ENCODE peak calls at places on chromosomes 2 and 18, in four cellular contexts. P is kidney epithelial cell, Q is BE2C, H is GM06990. W is an unnamed sample.

GRCh38 chr18:34913837-34914755 is 127.1 kb upstream of the MAPRE2 start:
- DNase-seq in P (no peak), Q (no peak), H (no peak), W (no peak)

GRCh38 chr2:95115418-95115817 is 6.2 kb downstream of the MRPS5 start:
- DNase-seq in P (no peak), Q (peak), H (peak), W (peak)

GRCh38 chr2:30359644-30360167 is 87.3 kb upstream of the LCLAT1 start:
- DNase-seq in P (no peak), Q (peak), H (no peak), W (no peak)

GRCh38 chr2:217912030-217913024 is 90.5 kb downstream of the TNS1 start:
- DNase-seq in P (no peak), Q (no peak), H (no peak), W (no peak)

GRCh38 chr18:7904529-7904928 is 337.4 kb downstream of the PTPRM start:
- DNase-seq in P (no peak), Q (no peak), H (no peak), W (no peak)

GRCh38 chr2:132725134-132725533 is 55.1 kb upstream of the LYPD1 start:
- DNase-seq in P (no peak), Q (no peak), H (no peak), W (no peak)

GRCh38 chr2:27127883-27128670 is 4.5 kb downstream of the ABHD1 start:
- DNase-seq in P (no peak), Q (no peak), H (no peak), W (no peak)

GRCh38 chr2:76385943-76386342 is 675.2 kb upstream of the GCFC2 start:
- DNase-seq in P (no peak), Q (no peak), H (no peak), W (no peak)

GRCh38 chr2:217887841-217888665 is 114.7 kb downstream of the TNS1 start:
- DNase-seq in P (no peak), Q (peak), H (no peak), W (no peak)

GRCh38 chr2:163466583-163466982 is 269.2 kb downstream of the FIGN start:
- DNase-seq in P (no peak), Q (no peak), H (no peak), W (no peak)

GRCh38 chr2:118846667-118847446 is 591 bp downstream of the EN1 start:
- DNase-seq in P (no peak), Q (no peak), H (no peak), W (no peak)

GRCh38 chr2:174985624-174986023 is 19.6 kb downstream of the CHN1 start:
- DNase-seq in P (no peak), Q (no peak), H (no peak), W (no peak)

GRCh38 chr2:85110991-85111560 is 22.1 kb upstream of the TCF7L1 start:
- DNase-seq in P (no peak), Q (no peak), H (no peak), W (no peak)

GRCh38 chr18:7919565-7919964 is 352.4 kb downstream of the PTPRM start:
- DNase-seq in P (no peak), Q (no peak), H (no peak), W (no peak)